ENCODE peak calls at places on chromosomes 3 and 15, in five cellular contexts. P is mammary epithelial cell, D is PC-3, K is PC-9, A is GM12878. U is an unnamed sample.

GRCh38 chr3:126258670-126259069 is 78.3 kb upstream of the ALDH1L1 start:
- DNase-seq in D (peak), K (no peak), A (no peak), P (no peak), U (no peak)

GRCh38 chr3:177124882-177125281 is 72.4 kb downstream of the TBL1XR1 start:
- DNase-seq in D (no peak), P (peak), A (no peak), K (no peak), U (no peak)

GRCh38 chr3:134009345-134010000 is 20.3 kb downstream of the SLCO2A1 start:
- DNase-seq in K (no peak), D (peak), P (peak), A (no peak), U (no peak)

GRCh38 chr3:69288161-69288895 is 97.6 kb downstream of the FRMD4B start:
- DNase-seq in A (no peak), D (no peak), P (peak), K (no peak), U (no peak)

GRCh38 chr15:28179270-28179669 is 80.2 kb upstream of the OCA2 start:
- DNase-seq in K (no peak), A (no peak), D (no peak), P (no peak), U (no peak)

GRCh38 chr3:124748560-124749198 is 18.4 kb downstream of the UMPS start:
- DNase-seq in K (no peak), A (no peak), D (no peak), P (no peak), U (no peak)

GRCh38 chr15:41690636-41691035 is 30.4 kb downstream of the MGA start:
- DNase-seq in K (no peak), D (no peak), P (no peak), A (no peak), U (no peak)

GRCh38 chr3:43016513-43016865 is 37.4 kb downstream of the GASK1A start:
- DNase-seq in A (no peak), D (no peak), K (no peak), P (no peak), U (no peak)

GRCh38 chr15:40471778-40472130 is 970 bp downstream of the CHST14 start:
- DNase-seq in D (peak), P (no peak), K (peak), A (no peak), U (peak)

GRCh38 chr3:133412511-133413165 is 12.8 kb downstream of the BFSP2 start:
- DNase-seq in P (no peak), D (no peak), K (no peak), A (no peak), U (peak)

GRCh38 chr15:34304613-34305012 is 33.0 kb downstream of the SLC12A6 start:
- DNase-seq in P (no peak), A (no peak), D (peak), K (no peak), U (no peak)

GRCh38 chr15:59751552-59752413 is 62.7 kb upstream of the BNIP2 start:
- DNase-seq in P (peak), K (peak), D (no peak), A (no peak), U (no peak)

GRCh38 chr3:9226326-9226725 is 23.1 kb downstream of the SRGAP3 start:
- DNase-seq in P (peak), K (peak), D (peak), A (no peak), U (peak)

GRCh38 chr3:168025076-168025475 is 70.6 kb downstream of the GOLIM4 start:
- DNase-seq in K (no peak), A (no peak), P (peak), D (no peak), U (no peak)

GRCh38 chr15:90860942-90861675 is 7.3 kb upstream of the FURIN start:
- DNase-seq in K (peak), D (peak), A (no peak), P (no peak), U (peak)

GRCh38 chr3:110815008-110815583 is 256.5 kb upstream of the NECTIN3 start:
- DNase-seq in K (no peak), P (peak), D (peak), A (no peak), U (peak)

DNA sequence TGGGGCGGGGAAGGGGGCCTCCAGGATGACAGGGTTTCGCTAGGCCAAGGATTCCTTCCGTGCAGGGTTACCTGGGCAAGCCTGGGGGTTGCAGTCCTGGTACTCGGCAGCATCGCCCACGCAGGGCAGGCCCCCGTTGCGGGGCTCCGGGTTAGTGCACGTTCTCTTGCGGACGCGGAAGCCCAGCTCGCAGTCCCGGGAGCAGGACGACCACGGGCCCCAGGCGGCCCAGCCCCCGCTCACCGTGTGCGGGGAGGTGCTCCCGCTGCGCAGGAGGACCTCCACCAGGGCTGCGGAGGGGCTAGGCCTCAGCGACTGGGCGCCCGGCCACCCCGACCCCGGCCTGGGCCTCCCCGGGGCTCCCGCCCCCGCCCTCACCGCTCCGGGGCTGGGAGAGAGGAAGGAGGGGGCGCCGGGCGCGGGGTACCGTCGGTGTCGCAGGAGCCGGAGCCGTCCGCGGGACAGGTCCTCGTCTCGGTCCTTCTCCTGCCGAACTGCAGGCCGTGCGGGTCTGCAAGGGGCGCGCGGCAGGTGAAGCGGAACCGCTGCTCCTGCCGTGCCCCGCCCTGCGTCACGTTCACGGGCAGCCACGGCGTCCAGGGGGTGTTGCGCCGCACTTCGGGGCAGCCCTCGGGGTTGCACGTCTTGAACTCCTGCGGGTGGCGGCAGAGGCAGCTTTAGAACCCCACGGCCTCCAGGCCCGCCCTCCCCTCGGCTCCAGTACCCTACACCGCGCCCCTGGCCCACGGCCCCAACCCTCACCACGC is 114.6 kb downstream of the SEMA5B start:
- DNase-seq in D (no peak), A (no peak), K (no peak), P (no peak), U (no peak)
- TF ChIP-seq EZH2 in D (no peak), A (no peak), K (no peak), P (no peak), U (no peak)

GRCh38 chr3:44926172-44926571 is 49.8 kb downstream of the ZDHHC3 start:
- DNase-seq in K (no peak), D (no peak), P (no peak), A (no peak), U (no peak)
- TF ChIP-seq CTCF in K (no peak), D (peak), P (no peak), A (no peak), U (no peak)

DNA sequence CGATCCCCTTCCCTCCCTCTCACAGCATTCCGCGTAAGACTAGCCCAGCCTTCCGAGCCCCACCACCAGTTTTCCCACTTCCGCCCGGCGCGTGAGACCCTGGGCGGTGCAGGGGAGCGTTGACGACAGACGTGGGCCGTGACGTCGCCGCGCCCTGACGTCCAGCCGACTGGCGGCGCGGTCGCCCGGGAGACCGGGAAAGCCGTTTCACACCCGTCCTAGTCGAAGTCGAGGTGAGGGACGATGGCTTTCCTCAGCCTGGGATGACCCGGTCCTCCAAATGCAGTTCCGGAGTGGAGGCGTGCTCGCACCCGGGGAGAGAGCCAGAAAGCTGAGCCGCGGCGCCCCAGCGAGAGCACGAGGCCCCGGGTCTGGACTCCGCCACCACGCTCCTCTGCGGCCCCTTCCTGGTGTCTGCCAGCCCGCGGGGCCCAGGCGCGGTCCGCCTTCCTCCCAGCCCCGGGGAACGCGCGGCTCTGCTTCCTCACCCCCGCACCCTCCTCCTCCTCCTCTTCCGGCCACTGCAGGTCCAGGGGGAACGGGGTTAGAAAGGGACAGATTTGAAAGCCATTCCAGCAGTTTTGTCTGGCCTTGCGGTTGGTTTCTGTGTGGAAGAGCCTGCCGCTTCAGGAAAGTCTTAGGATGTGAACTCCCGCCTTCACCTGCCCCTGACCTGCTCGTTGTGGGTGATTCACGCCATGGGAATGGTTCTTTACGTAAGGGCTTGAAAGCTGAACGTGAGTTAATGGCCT is at the start of gene LEKR1:
- DNase-seq in P (peak), K (peak), D (peak), A (peak), U (peak)
- TF ChIP-seq EZH2 in P (no peak), K (no peak), D (no peak), A (no peak), U (no peak)

DNA sequence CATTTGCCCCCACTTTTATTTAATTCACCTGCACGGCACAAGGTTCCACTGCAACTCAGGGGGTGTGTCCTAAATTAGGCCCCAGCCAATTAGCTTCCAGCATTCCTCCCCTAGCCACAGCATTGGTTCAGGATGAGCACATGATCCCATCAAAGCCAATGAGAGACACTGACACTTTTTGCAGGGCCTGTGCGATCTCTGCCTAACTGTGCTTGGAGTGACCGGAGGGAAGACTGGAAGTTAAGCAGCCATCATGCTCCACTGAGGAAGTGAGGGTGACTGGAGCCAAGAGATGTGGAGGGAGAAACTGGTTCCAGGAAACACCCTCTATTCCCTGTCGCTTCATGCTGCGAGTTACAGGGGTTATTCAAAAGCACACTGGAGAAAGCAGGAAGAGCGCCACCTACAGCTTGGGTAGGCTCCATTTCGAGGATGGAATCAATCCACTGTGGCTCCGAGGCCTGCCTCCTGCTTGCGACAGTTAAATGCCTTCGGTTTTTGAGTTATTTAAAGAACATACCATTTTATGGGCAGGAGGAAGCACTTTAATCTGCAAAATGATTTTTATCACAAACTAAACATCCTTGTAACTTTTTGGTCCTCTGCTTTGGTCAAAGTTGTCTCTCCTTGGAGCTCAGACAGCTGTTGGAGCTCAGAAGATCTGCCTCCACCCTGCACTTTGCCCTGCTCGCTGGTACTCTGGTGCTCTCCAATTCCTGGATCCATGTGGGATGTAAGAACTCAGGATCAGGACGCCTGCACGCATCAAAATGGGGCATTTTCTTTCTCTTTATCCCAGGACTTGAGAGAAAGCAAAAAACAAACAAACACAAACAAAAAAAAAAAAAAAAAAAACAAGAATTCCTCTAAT is 122.4 kb upstream of the WNT5A start:
- DNase-seq in D (peak), P (no peak), K (no peak), A (no peak), U (no peak)
- TF ChIP-seq CTCF in D (peak), P (peak), K (no peak), A (peak), U (no peak)

GRCh38 chr3:72348357-72348756 is 499.9 kb downstream of the SHQ1 start:
- DNase-seq in D (no peak), K (no peak), P (no peak), A (no peak), U (no peak)

GRCh38 chr3:72353236-72354105 is 494.8 kb downstream of the SHQ1 start:
- DNase-seq in D (peak), K (no peak), A (no peak), P (peak), U (no peak)

GRCh38 chr3:72351536-72351935 is 496.7 kb downstream of the SHQ1 start:
- DNase-seq in A (no peak), K (no peak), P (no peak), D (no peak), U (no peak)

GRCh38 chr3:72352176-72352575 is 496.1 kb downstream of the SHQ1 start:
- DNase-seq in P (no peak), D (no peak), K (no peak), A (no peak), U (no peak)

GRCh38 chr3:72350761-72351505 is 497.3 kb downstream of the SHQ1 start:
- DNase-seq in K (no peak), A (no peak), P (no peak), D (no peak), U (no peak)
- TF ChIP-seq EZH2 in K (no peak), A (no peak), P (no peak), D (no peak), U (no peak)

DNA sequence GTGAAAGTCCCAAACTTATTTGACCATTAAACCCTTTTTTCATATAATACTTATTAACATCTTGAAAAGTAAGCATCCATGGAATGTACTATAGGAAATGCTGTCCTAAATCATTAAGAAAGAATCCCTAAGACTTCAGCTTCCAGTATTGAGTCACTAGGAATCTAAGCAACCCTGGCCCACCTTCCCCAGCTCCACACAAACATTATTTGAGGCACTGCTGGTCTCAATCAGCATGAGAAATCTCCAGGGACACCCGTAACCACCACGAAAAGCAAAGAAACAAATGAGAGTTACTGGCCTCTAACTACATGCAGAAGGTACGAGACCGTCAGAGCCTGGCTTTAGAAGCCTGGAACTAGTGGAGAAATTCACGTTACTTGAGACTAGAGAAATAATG is 68.2 kb downstream of the POLQ start:
- DNase-seq in A (no peak), K (no peak), D (no peak), P (no peak), U (no peak)
- TF ChIP-seq CTCF in A (no peak), K (no peak), D (no peak), P (no peak), U (no peak)